ENCODE peak calls at places on chromosomes 5 and 9, in four cellular contexts. One of them, this sample, is unnamed.

GRCh38 chr5:124274949-124275348 is 471.5 kb downstream of the ZNF608 start:
- DNase-seq in caudate nucleus: no peak
- DNase-seq in Peyer's patch: no peak
- DNase-seq in left lung: no peak
- DNase-seq in this sample: no peak

GRCh38 chr9:125049212-125049611 is 94.1 kb downstream of the SCAI start:
- DNase-seq in Peyer's patch: no peak
- DNase-seq in left lung: no peak
- DNase-seq in caudate nucleus: peak; percentile 8
- DNase-seq in this sample: no peak

GRCh38 chr5:51326844-51327243 is 56.4 kb upstream of the ISL1 start:
- DNase-seq in left lung: no peak
- DNase-seq in Peyer's patch: no peak
- DNase-seq in caudate nucleus: no peak
- DNase-seq in this sample: no peak

GRCh38 chr9:136721339-136722092 is 9.1 kb downstream of the DIPK1B start:
- DNase-seq in Peyer's patch: no peak
- DNase-seq in caudate nucleus: no peak
- DNase-seq in left lung: no peak
- DNase-seq in this sample: peak; percentile 76

GRCh38 chr5:79929095-79929494 is 62.0 kb downstream of the MTX3 start:
- DNase-seq in left lung: no peak
- DNase-seq in caudate nucleus: no peak
- DNase-seq in Peyer's patch: no peak
- DNase-seq in this sample: peak; percentile 43

GRCh38 chr9:130157079-130157478 is 15.1 kb upstream of the NCS1 start:
- DNase-seq in caudate nucleus: no peak
- DNase-seq in Peyer's patch: no peak
- DNase-seq in left lung: no peak
- DNase-seq in this sample: no peak

GRCh38 chr5:2205185-2205585 is 322.5 kb upstream of the IRX4 start:
- DNase-seq in left lung: no peak
- DNase-seq in Peyer's patch: no peak
- DNase-seq in caudate nucleus: no peak
- DNase-seq in this sample: no peak

GRCh38 chr9:130770679-130771442 is 64.2 kb upstream of the ABL1 start:
- DNase-seq in left lung: no peak
- DNase-seq in Peyer's patch: no peak
- DNase-seq in caudate nucleus: no peak
- DNase-seq in this sample: no peak

GRCh38 chr9:93247099-93247865 is 63.3 kb downstream of the WNK2 start:
- DNase-seq in Peyer's patch: no peak
- DNase-seq in left lung: no peak
- DNase-seq in caudate nucleus: no peak
- DNase-seq in this sample: no peak

GRCh38 chr5:132475939-132476852 is 14.4 kb downstream of the IRF1 start:
- DNase-seq in left lung: peak; percentile 27
- DNase-seq in caudate nucleus: no peak
- DNase-seq in Peyer's patch: peak; percentile 80
- DNase-seq in this sample: peak; percentile 68

GRCh38 chr9:91817493-91818225 is 132.4 kb downstream of the ROR2 start:
- DNase-seq in left lung: no peak
- DNase-seq in Peyer's patch: no peak
- DNase-seq in caudate nucleus: no peak
- DNase-seq in this sample: no peak

GRCh38 chr9:126534431-126535186 is 79.1 kb upstream of the LMX1B start:
- DNase-seq in caudate nucleus: no peak
- DNase-seq in Peyer's patch: no peak
- DNase-seq in left lung: no peak
- DNase-seq in this sample: peak; percentile 77

GRCh38 chr9:138098908-138099791 is 221.6 kb downstream of the CACNA1B start:
- DNase-seq in left lung: no peak
- DNase-seq in caudate nucleus: no peak
- DNase-seq in Peyer's patch: peak; percentile 41
- DNase-seq in this sample: peak; percentile 50

GRCh38 chr9:130290353-130291181 is 25.0 kb downstream of the HMCN2 start:
- DNase-seq in left lung: no peak
- DNase-seq in caudate nucleus: no peak
- DNase-seq in Peyer's patch: peak; percentile 51
- DNase-seq in this sample: no peak

GRCh38 chr9:108889649-108890067 is 27.6 kb downstream of the ACTL7A start:
- DNase-seq in caudate nucleus: no peak
- DNase-seq in Peyer's patch: no peak
- DNase-seq in left lung: no peak
- DNase-seq in this sample: no peak

GRCh38 chr9:88387733-88388202 is 476 bp upstream of the SPIN1 start:
- DNase-seq in caudate nucleus: peak; percentile 64
- DNase-seq in Peyer's patch: peak; percentile 85
- DNase-seq in left lung: peak; percentile 67
- DNase-seq in this sample: peak; percentile 89

GRCh38 chr9:112034216-112034611 is 137.6 kb downstream of the UGCG start:
- DNase-seq in left lung: no peak
- DNase-seq in Peyer's patch: no peak
- DNase-seq in caudate nucleus: no peak
- DNase-seq in this sample: no peak

GRCh38 chr5:73263001-73263710 is 90.2 kb downstream of the TMEM174 start:
- DNase-seq in caudate nucleus: no peak
- DNase-seq in Peyer's patch: no peak
- DNase-seq in left lung: no peak
- DNase-seq in this sample: no peak

GRCh38 chr9:95521699-95522098 is 4.9 kb upstream of the PTCH1 start:
- DNase-seq in caudate nucleus: no peak
- DNase-seq in left lung: no peak
- DNase-seq in Peyer's patch: no peak
- DNase-seq in this sample: no peak

GRCh38 chr5:111655169-111655924 is 101.6 kb downstream of the NREP start:
- DNase-seq in left lung: no peak
- DNase-seq in caudate nucleus: no peak
- DNase-seq in Peyer's patch: no peak
- DNase-seq in this sample: no peak

GRCh38 chr5:102971693-102972293 is 148.1 kb downstream of the GIN1 start:
- DNase-seq in left lung: no peak
- DNase-seq in caudate nucleus: no peak
- DNase-seq in Peyer's patch: no peak
- DNase-seq in this sample: no peak

GRCh38 chr9:136526625-136527066 is 19.2 kb downstream of the NOTCH1 start:
- DNase-seq in left lung: no peak
- DNase-seq in Peyer's patch: peak; percentile 89
- DNase-seq in caudate nucleus: peak; percentile 61
- DNase-seq in this sample: no peak

GRCh38 chr5:91049800-91050199 is 333.3 kb downstream of the ARRDC3 start:
- DNase-seq in caudate nucleus: no peak
- DNase-seq in left lung: no peak
- DNase-seq in Peyer's patch: no peak
- DNase-seq in this sample: no peak

GRCh38 chr9:117343416-117343815 is 71.4 kb downstream of the ASTN2 start:
- DNase-seq in caudate nucleus: no peak
- DNase-seq in Peyer's patch: no peak
- DNase-seq in left lung: no peak
- DNase-seq in this sample: no peak

GRCh38 chr9:132141364-132141947 is 20.4 kb upstream of the NTNG2 start:
- DNase-seq in caudate nucleus: peak; percentile 19
- DNase-seq in left lung: no peak
- DNase-seq in Peyer's patch: no peak
- DNase-seq in this sample: peak; percentile 67

GRCh38 chr9:86966852-86967511 is 19.7 kb upstream of the GAS1 start:
- DNase-seq in caudate nucleus: no peak
- DNase-seq in Peyer's patch: no peak
- DNase-seq in left lung: no peak
- DNase-seq in this sample: no peak

GRCh38 chr5:163451489-163451888 is 8.4 kb downstream of the NUDCD2 start:
- DNase-seq in Peyer's patch: no peak
- DNase-seq in caudate nucleus: no peak
- DNase-seq in left lung: no peak
- DNase-seq in this sample: no peak

GRCh38 chr5:127505819-127506218 is 11.6 kb upstream of the PRRC1 start:
- DNase-seq in Peyer's patch: no peak
- DNase-seq in left lung: no peak
- DNase-seq in caudate nucleus: no peak
- DNase-seq in this sample: no peak

GRCh38 chr5:131766689-131767088 is 30.1 kb downstream of the FNIP1 start:
- DNase-seq in left lung: no peak
- DNase-seq in Peyer's patch: no peak
- DNase-seq in caudate nucleus: no peak
- DNase-seq in this sample: no peak

GRCh38 chr5:9192286-9192685 is 353.6 kb downstream of the SEMA5A start:
- DNase-seq in caudate nucleus: no peak
- DNase-seq in left lung: no peak
- DNase-seq in Peyer's patch: no peak
- DNase-seq in this sample: no peak

GRCh38 chr5:96344678-96345612 is 88.1 kb downstream of the PCSK1 start:
- DNase-seq in left lung: no peak
- DNase-seq in Peyer's patch: no peak
- DNase-seq in caudate nucleus: no peak
- DNase-seq in this sample: no peak

GRCh38 chr5:111790295-111790694 is 33.3 kb upstream of the NREP start:
- DNase-seq in caudate nucleus: no peak
- DNase-seq in Peyer's patch: no peak
- DNase-seq in left lung: no peak
- DNase-seq in this sample: no peak

GRCh38 chr9:87973791-87974292 is 491 bp downstream of the CDK20 start:
- DNase-seq in Peyer's patch: no peak
- DNase-seq in left lung: no peak
- DNase-seq in caudate nucleus: no peak
- DNase-seq in this sample: no peak

GRCh38 chr5:111364992-111365391 is 140.8 kb downstream of the CAMK4 start:
- DNase-seq in Peyer's patch: no peak
- DNase-seq in left lung: no peak
- DNase-seq in caudate nucleus: no peak
- DNase-seq in this sample: no peak

GRCh38 chr5:60092671-60093422 is 199.3 kb upstream of the PDE4D start:
- DNase-seq in left lung: no peak
- DNase-seq in Peyer's patch: no peak
- DNase-seq in caudate nucleus: no peak
- DNase-seq in this sample: no peak

GRCh38 chr5:130875673-130876072 is 289.4 kb downstream of the HINT1 start:
- DNase-seq in Peyer's patch: no peak
- DNase-seq in left lung: no peak
- DNase-seq in caudate nucleus: no peak
- DNase-seq in this sample: no peak

GRCh38 chr5:167999182-167999581 is 292.3 kb upstream of the WWC1 start:
- DNase-seq in left lung: no peak
- DNase-seq in caudate nucleus: no peak
- DNase-seq in Peyer's patch: no peak
- DNase-seq in this sample: no peak

DNA sequence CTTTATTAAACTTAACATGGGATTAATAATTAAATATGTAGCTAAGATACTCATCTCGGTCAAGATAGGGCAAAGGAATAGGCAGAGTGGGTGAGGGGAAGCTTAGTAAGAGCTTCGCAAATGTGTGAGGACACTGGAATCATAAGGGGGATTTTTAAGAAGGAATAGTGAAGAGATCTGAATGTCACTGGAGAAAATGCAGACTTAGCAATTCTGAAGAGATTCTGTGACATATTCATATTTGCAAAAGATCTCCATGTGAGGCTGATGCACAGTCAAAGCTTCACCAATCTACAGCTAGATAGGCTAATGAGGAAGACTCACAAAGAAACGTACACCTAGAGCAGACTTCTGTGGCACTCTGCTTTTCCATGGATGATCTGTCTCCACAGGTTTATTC is 1202.8 kb upstream of the CDH6 start:
- DNase-seq in left lung: no peak
- DNase-seq in caudate nucleus: no peak
- DNase-seq in Peyer's patch: no peak
- DNase-seq in this sample: no peak
- H3K27ac ChIP-seq in left lung: no peak overlapping the region
- H3K27ac ChIP-seq in caudate nucleus: no peak overlapping the region
- H3K27ac ChIP-seq in Peyer's patch: no peak overlapping the region
- H3K27ac ChIP-seq in this sample: no peak overlapping the region

GRCh38 chr5:142070734-142071133 is 37.8 kb upstream of the NDFIP1 start:
- DNase-seq in Peyer's patch: no peak
- DNase-seq in caudate nucleus: no peak
- DNase-seq in left lung: no peak
- DNase-seq in this sample: no peak
- H3K27ac ChIP-seq in Peyer's patch: no peak overlapping the region
- H3K27ac ChIP-seq in caudate nucleus: no peak overlapping the region
- H3K27ac ChIP-seq in left lung: no peak overlapping the region
- H3K27ac ChIP-seq in this sample: no peak overlapping the region

GRCh38 chr5:6717247-6717646 is 4.0 kb downstream of the TENT4A start:
- DNase-seq in caudate nucleus: no peak
- DNase-seq in left lung: no peak
- DNase-seq in Peyer's patch: peak; percentile 18
- DNase-seq in this sample: no peak
- H3K27ac ChIP-seq in caudate nucleus: no peak overlapping the region
- H3K27ac ChIP-seq in left lung: no peak overlapping the region
- H3K27ac ChIP-seq in Peyer's patch: no peak overlapping the region
- H3K27ac ChIP-seq in this sample: no peak overlapping the region

DNA sequence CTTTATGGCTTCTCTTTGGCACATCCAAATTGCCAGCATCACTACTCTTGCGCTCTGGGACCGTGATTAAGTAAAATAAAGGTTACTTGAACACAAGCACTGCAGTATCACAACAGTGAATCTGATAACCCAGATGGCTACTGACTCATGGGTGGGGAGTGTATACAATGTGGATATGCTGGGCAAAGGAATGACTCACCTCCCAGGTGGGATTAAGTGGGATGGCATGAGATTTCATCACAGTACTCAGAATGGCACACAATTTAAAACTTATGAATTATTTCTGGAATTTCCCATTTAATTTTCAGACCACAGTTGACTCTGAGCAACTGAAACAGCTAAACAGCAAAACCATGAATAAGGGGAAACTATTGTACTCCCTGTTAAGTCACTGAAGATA is 4.3 kb downstream of the GFM2 start:
- DNase-seq in Peyer's patch: no peak
- DNase-seq in left lung: no peak
- DNase-seq in caudate nucleus: no peak
- DNase-seq in this sample: no peak
- H3K27ac ChIP-seq in Peyer's patch: no peak overlapping the region
- H3K27ac ChIP-seq in left lung: no peak overlapping the region
- H3K27ac ChIP-seq in caudate nucleus: no peak overlapping the region
- H3K27ac ChIP-seq in this sample: no peak overlapping the region

DNA sequence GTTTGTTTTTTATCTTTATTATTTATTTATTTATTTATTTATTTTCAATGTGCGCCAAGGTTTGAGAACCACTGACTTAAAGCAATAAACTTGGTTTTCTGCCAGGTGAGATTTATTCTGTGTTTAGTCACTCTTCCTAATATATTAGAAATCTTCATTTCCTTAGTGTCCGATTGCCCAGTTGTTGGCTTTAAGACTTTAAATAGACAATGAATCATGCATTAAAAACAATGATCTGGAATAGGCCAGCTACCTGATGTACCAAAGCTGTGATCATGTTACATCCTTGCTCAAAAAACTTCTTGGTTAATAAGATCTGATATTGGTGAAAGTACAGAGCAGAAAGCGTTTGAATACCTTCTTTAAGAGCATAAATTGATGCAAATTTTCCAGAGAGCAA is 52.1 kb upstream of the ERBIN start:
- DNase-seq in Peyer's patch: no peak
- DNase-seq in caudate nucleus: no peak
- DNase-seq in left lung: no peak
- DNase-seq in this sample: no peak
- H3K27ac ChIP-seq in Peyer's patch: no peak overlapping the region
- H3K27ac ChIP-seq in caudate nucleus: no peak overlapping the region
- H3K27ac ChIP-seq in left lung: no peak overlapping the region
- H3K27ac ChIP-seq in this sample: no peak overlapping the region

This sample was measured in spleen.